ENCODE peak calls at places on chromosomes 4 and X, in five cellular contexts. F is GM13977; M is stimulated activated CD8-positive, alpha-beta memory T cell treated with anti-CD3 and anti-CD28 coated beads, Interleukin-2, amount 100 ng/mL, for 48 hours; Y is tibial nerve; O is activated T-cell treated with anti-CD3 and anti-CD28 coated beads for 48 hours. N is an unnamed sample.
A peak's percentile ranks its signal among the peaks of the same experiment; 100 is the strongest.

GRCh38 chr4:19880205-19880604 is 371.5 kb upstream of the SLIT2 start:
- DNase-seq in F (no peak), M (no peak), Y (no peak), O (no peak), N (no peak)

GRCh38 chrX:156001667-156002021 is 4.1 kb downstream of the IL9R start:
- DNase-seq in Y (no peak), O (no peak), F (no peak), M (no peak), N (no peak)

GRCh38 chr4:15149842-15150592 is 147.7 kb downstream of the CPEB2 start:
- DNase-seq in Y (peak; percentile 66), M (no peak), F (peak; percentile 26), O (no peak), N (peak; percentile 78)

GRCh38 chr4:137705171-137705783 is 173.0 kb upstream of the PCDH18 start:
- DNase-seq in O (no peak), M (no peak), F (no peak), Y (no peak), N (no peak)

GRCh38 chrX:11381464-11381863 is 88.3 kb downstream of the AMELX start:
- DNase-seq in Y (no peak), M (no peak), F (peak; percentile 17), O (peak; percentile 0), N (peak; percentile 65)

GRCh38 chrX:43707812-43708548 is 51.9 kb downstream of the MAOA start:
- DNase-seq in M (no peak), Y (peak; percentile 19), F (no peak), O (no peak), N (peak; percentile 72)

GRCh38 chr4:152229782-152230289 is 306.1 kb downstream of the FBXW7 start:
- DNase-seq in Y (no peak), F (no peak), M (no peak), O (no peak), N (no peak)

GRCh38 chr4:186820371-186820990 is 96.8 kb upstream of the FAT1 start:
- DNase-seq in F (no peak), M (no peak), O (no peak), Y (no peak), N (no peak)

GRCh38 chr4:119517361-119518229 is 111.0 kb downstream of the PDE5A start:
- DNase-seq in M (no peak), F (no peak), O (no peak), Y (no peak), N (no peak)

GRCh38 chr4:59671037-59671436 is 1529.1 kb upstream of the ADGRL3 start:
- DNase-seq in O (no peak), F (no peak), M (no peak), Y (no peak), N (no peak)

GRCh38 chr4:88320174-88320779 is 35.9 kb upstream of the PPM1K start:
- DNase-seq in F (peak; percentile 45), Y (no peak), O (no peak), M (no peak), N (no peak)

GRCh38 chrX:70231666-70232065 is 2.8 kb upstream of the AWAT1 start:
- DNase-seq in O (no peak), F (no peak), Y (no peak), M (no peak), N (no peak)

GRCh38 chr4:137755033-137755471 is 222.8 kb upstream of the PCDH18 start:
- DNase-seq in F (no peak), O (no peak), Y (no peak), M (no peak), N (no peak)

GRCh38 chr4:174056959-174057358 is 226.5 kb downstream of the FBXO8 start:
- DNase-seq in O (no peak), F (no peak), Y (no peak), M (no peak), N (no peak)

GRCh38 chr4:84237008-84237407 is 262.1 kb downstream of the NKX6-1 start:
- DNase-seq in F (no peak), M (no peak), Y (no peak), O (no peak), N (no peak)

GRCh38 chr4:157994863-157995262 is 178.0 kb downstream of the GASK1B start:
- DNase-seq in Y (no peak), O (no peak), F (no peak), M (no peak), N (no peak)

GRCh38 chr4:73869130-73870055 is at the start of gene CXCL1:
- DNase-seq in F (no peak), M (no peak), O (no peak), Y (peak; percentile 22), N (peak; percentile 24)

GRCh38 chr4:84470204-84470785 is 28.8 kb downstream of the NKX6-1 start:
- DNase-seq in O (no peak), M (no peak), Y (no peak), F (no peak), N (no peak)

GRCh38 chr4:67393007-67393406 is 152.3 kb downstream of the CENPC start:
- DNase-seq in Y (no peak), M (no peak), O (no peak), F (no peak), N (no peak)

GRCh38 chr4:101515099-101515498 is 167.8 kb upstream of the PPP3CA start:
- DNase-seq in M (no peak), O (no peak), F (no peak), Y (no peak), N (no peak)

GRCh38 chr4:9825049-9825448 is 43.6 kb downstream of the DRD5 start:
- DNase-seq in M (no peak), O (peak; percentile 12), Y (no peak), F (no peak), N (no peak)

GRCh38 chrX:13305091-13305490 is 14.8 kb downstream of the ATXN3L start:
- DNase-seq in F (no peak), M (no peak), Y (no peak), O (no peak), N (no peak)

GRCh38 chrX:56764153-56764974 is 35.3 kb downstream of the NBDY start:
- DNase-seq in F (peak; percentile 80), O (peak; percentile 16), Y (no peak), M (no peak), N (peak; percentile 26)

GRCh38 chrX:20523626-20524312 is 257.1 kb upstream of the RPS6KA3 start:
- DNase-seq in F (no peak), M (no peak), O (no peak), Y (no peak), N (no peak)

GRCh38 chr4:35364321-35364870 is 879.9 kb downstream of the ARAP2 start:
- DNase-seq in O (no peak), M (no peak), F (no peak), Y (no peak), N (no peak)

GRCh38 chrX:19647731-19648588 is 132.7 kb upstream of the MAP3K15 start:
- DNase-seq in M (no peak), Y (no peak), F (no peak), O (no peak), N (no peak)

GRCh38 chrX:46554942-46555341 is 9.7 kb upstream of the ZNF674 start:
- DNase-seq in O (no peak), F (no peak), M (no peak), Y (no peak), N (no peak)

GRCh38 chrX:12814434-12814833 is 23.2 kb downstream of the PRPS2 start:
- DNase-seq in Y (no peak), F (peak; percentile 64), O (no peak), M (no peak), N (no peak)

GRCh38 chr4:146255463-146255862 is 41.1 kb downstream of the REELD1 start:
- DNase-seq in M (no peak), Y (no peak), F (no peak), O (no peak), N (no peak)

GRCh38 chrX:118988913-118989312 is 14.5 kb downstream of the LONRF3 start:
- DNase-seq in Y (no peak), M (no peak), F (no peak), O (no peak), N (no peak)

GRCh38 chrX:29617276-29617675 is 598.1 kb upstream of the MAGEB2 start:
- DNase-seq in Y (no peak), O (no peak), M (no peak), F (no peak), N (no peak)

GRCh38 chr4:169268951-169269781 is 1.6 kb downstream of the SH3RF1 start:
- DNase-seq in O (no peak), M (no peak), Y (no peak), F (no peak), N (no peak)

GRCh38 chr4:1578301-1578781 is 105.8 kb downstream of the FAM53A start:
- DNase-seq in F (no peak), O (no peak), Y (no peak), M (no peak), N (no peak)

GRCh38 chr4:179095585-179096228 is 1653.5 kb upstream of the AGA start:
- DNase-seq in O (no peak), M (no peak), F (no peak), Y (no peak), N (no peak)

GRCh38 chr4:169335331-169335730 is 64.6 kb upstream of the SH3RF1 start:
- DNase-seq in Y (no peak), O (no peak), M (no peak), F (no peak), N (no peak)

GRCh38 chr4:13539047-13539720 is 5.1 kb downstream of the NKX3-2 start:
- DNase-seq in F (peak; percentile 24), Y (no peak), O (no peak), M (no peak), N (no peak)

GRCh38 chr4:186570193-186570996 is 15.0 kb upstream of the MTNR1A start:
- DNase-seq in M (no peak), O (no peak), F (no peak), Y (no peak), N (no peak)

GRCh38 chrX:45070116-45071007 is 130.3 kb downstream of the DIPK2B start:
- DNase-seq in F (no peak), Y (no peak), O (no peak), M (no peak), N (no peak)

GRCh38 chr4:150961566-150961965 is 53.5 kb downstream of the LRBA start:
- DNase-seq in M (no peak), O (no peak), Y (no peak), F (no peak), N (no peak)

GRCh38 chrX:124098089-124098488 is 136.6 kb downstream of the STAG2 start:
- DNase-seq in F (no peak), Y (no peak), O (no peak), M (no peak), N (no peak)